ENCODE peak calls at places on chromosome 21, in seven cellular contexts. Q is HFF-Myc, S is MM.1S, B is GM23248, W is sigmoid colon, V is esophagus squamous epithelium, U is fibroblast of the aortic adventitia. D is an unnamed sample.

GRCh38 chr21:46110499-46111192 is 12.7 kb downstream of the COL6A2 start:
- DNase-seq in Q (no peak), S (no peak), B (peak), W (peak), V (no peak), U (peak), D (no peak)

GRCh38 chr21:32496536-32496935 is 84.0 kb downstream of the EVA1C start:
- DNase-seq in Q (no peak), S (no peak), B (no peak), W (peak), V (no peak), U (no peak), D (no peak)

GRCh38 chr21:22223385-22223784 is 1225.2 kb downstream of the NCAM2 start:
- DNase-seq in Q (no peak), S (peak), B (no peak), W (no peak), V (no peak), U (no peak), D (no peak)

GRCh38 chr21:15797577-15798363 is 68.0 kb downstream of the USP25 start:
- DNase-seq in Q (no peak), S (peak), B (no peak), W (no peak), V (no peak), U (peak), D (no peak)

GRCh38 chr21:46145840-46146691 is 9.3 kb downstream of the FTCD start:
- DNase-seq in Q (no peak), S (no peak), B (no peak), W (peak), V (no peak), U (no peak), D (no peak)

GRCh38 chr21:38910390-38911008 is 104.8 kb downstream of the ETS2 start:
- DNase-seq in Q (no peak), S (no peak), B (no peak), W (no peak), V (no peak), U (no peak), D (no peak)

GRCh38 chr21:14683021-14683420 is 136.9 kb upstream of the SAMSN1 start:
- DNase-seq in Q (no peak), S (no peak), B (no peak), W (no peak), V (no peak), U (no peak), D (no peak)

GRCh38 chr21:41638201-41638790 is 128.6 kb downstream of the RIPK4 start:
- DNase-seq in Q (no peak), S (no peak), B (no peak), W (peak), V (no peak), U (no peak), D (no peak)

GRCh38 chr21:42080788-42081083 is 9.6 kb downstream of the UMODL1 start:
- DNase-seq in Q (peak), S (no peak), B (peak), W (no peak), V (no peak), U (peak), D (peak)

GRCh38 chr21:25872271-25872670 is 137.5 kb downstream of the GABPA start:
- DNase-seq in Q (no peak), S (no peak), B (no peak), W (no peak), V (no peak), U (no peak), D (no peak)

GRCh38 chr21:28229811-28230210 is 762.9 kb downstream of the LTN1 start:
- DNase-seq in Q (no peak), S (no peak), B (peak), W (no peak), V (no peak), U (peak), D (peak)

GRCh38 chr21:27132270-27132669 is 165.4 kb upstream of the ADAMTS5 start:
- DNase-seq in Q (no peak), S (no peak), B (peak), W (no peak), V (no peak), U (peak), D (peak)

GRCh38 chr21:29301703-29302102 is 3.0 kb downstream of the BACH1 start:
- DNase-seq in Q (no peak), S (no peak), B (peak), W (no peak), V (no peak), U (no peak), D (no peak)
- H3K4me3 ChIP-seq in Q (peak), S (no peak), B (peak), W (peak), V (no peak), U (peak), D (peak)

DNA sequence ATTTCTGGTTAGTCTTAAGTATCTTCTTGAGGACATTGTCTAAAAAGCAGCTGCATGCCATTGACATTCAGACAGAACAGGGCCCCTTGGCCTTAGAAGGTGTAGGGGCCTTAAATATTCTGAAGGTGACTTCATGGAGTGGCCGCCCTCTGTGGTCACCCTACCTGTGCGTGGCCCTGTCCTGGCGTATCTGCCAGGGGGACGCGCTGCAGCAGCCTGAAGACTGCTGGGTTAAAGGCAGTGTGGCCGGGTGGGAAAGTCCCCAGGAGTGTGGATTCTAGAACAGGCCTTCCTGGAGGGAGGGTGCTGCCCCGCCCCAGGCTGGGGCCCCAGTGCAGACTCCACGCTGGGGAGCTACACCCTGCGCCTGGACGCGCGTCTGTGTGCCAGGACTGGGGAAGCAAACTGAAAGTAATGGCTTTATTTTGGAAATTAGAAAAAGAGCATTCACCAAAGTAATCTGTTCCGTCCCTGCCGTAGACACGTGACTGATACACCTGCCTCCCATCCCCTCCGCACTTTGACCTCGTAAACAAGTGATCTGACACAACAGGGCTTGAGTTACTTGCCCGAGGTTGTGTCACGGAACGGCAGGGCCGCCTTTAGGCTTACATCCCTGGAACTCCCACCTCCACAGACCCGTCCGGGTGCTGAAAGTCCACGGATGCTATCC is 1.8 kb downstream of the AGPAT3 start:
- DNase-seq in Q (no peak), S (peak), B (no peak), W (no peak), V (no peak), U (no peak), D (peak)
- H3K4me3 ChIP-seq in Q (peak), S (peak), B (peak), W (peak), V (peak), U (peak), D (peak)

GRCh38 chr21:37431243-37431642 is 64.7 kb downstream of the DYRK1A start:
- DNase-seq in Q (no peak), S (no peak), B (no peak), W (no peak), V (no peak), U (no peak), D (no peak)
- H3K4me3 ChIP-seq in Q (no peak), S (no peak), B (no peak), W (no peak), V (no peak), U (no peak), D (no peak)

GRCh38 chr21:34891610-34891943 is 157.5 kb downstream of the RUNX1 start:
- DNase-seq in Q (no peak), S (no peak), B (no peak), W (no peak), V (no peak), U (no peak), D (no peak)
- H3K4me3 ChIP-seq in Q (peak), S (no peak), B (peak), W (no peak), V (peak), U (peak), D (peak)

DNA sequence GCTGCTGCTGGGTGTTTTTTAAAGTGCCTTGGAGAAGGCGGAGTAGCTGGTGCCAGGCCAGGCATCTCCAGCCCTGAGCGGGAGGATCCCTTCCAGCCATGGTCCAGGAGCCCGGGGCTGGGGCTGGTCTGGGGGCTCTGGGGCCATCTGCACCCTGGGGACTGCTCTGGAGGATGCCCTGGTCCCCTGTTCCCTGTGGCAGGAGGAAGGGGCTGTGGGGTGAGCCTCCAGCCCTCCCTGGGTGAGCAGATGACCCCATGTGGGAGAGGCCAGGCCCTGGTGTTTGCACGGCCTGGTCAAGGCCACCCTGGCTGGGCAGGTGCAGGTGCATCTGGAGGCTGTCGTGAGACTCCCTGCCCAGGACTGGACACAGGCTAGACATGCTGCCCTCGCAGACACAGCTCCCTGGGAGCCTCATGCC is 56.7 kb downstream of the SLX9 start:
- DNase-seq in Q (no peak), S (no peak), B (no peak), W (peak), V (no peak), U (no peak), D (no peak)
- H3K4me3 ChIP-seq in Q (no peak), S (no peak), B (no peak), W (no peak), V (no peak), U (no peak), D (no peak)

GRCh38 chr21:17469727-17470126 is 43.1 kb upstream of the CXADR start:
- DNase-seq in Q (no peak), S (no peak), B (no peak), W (no peak), V (no peak), U (no peak), D (no peak)
- H3K4me3 ChIP-seq in Q (no peak), S (no peak), B (no peak), W (no peak), V (no peak), U (no peak), D (no peak)

GRCh38 chr21:35528109-35529042 is 479.3 kb upstream of the RUNX1 start:
- DNase-seq in Q (no peak), S (no peak), B (no peak), W (no peak), V (no peak), U (peak), D (peak)
- H3K4me3 ChIP-seq in Q (no peak), S (peak), B (no peak), W (peak), V (peak), U (no peak), D (no peak)